ENCODE peak calls at places on chromosomes 12 and 14, in eight cellular contexts. One of them, this sample, is unnamed.
A peak's percentile ranks its signal among the peaks of the same experiment; 100 is the strongest.

GRCh38 chr12:7934153-7934552 is 1.8 kb downstream of the SLC2A3 start:
- DNase-seq in HTR-8/SVneo: no peak
- DNase-seq in M059J: no peak
- DNase-seq in CD8-positive, alpha-beta T cell: no peak
- DNase-seq in AG08395: no peak
- DNase-seq in AG09309: no peak
- DNase-seq in foreskin fibroblast: no peak
- DNase-seq in stimulated activated CD4-positive, alpha-beta T cell treated with anti-CD3 and anti-CD28 coated beads, TNF-alpha, amount 100 ng/mL, for 1 hour: no peak
- DNase-seq in this sample: no peak

GRCh38 chr12:105462841-105463240 is 132.3 kb downstream of the C12orf75 start:
- DNase-seq in CD8-positive, alpha-beta T cell: no peak
- DNase-seq in AG08395: peak; percentile 27
- DNase-seq in HTR-8/SVneo: no peak
- DNase-seq in stimulated activated CD4-positive, alpha-beta T cell treated with anti-CD3 and anti-CD28 coated beads, TNF-alpha, amount 100 ng/mL, for 1 hour: no peak
- DNase-seq in AG09309: no peak
- DNase-seq in foreskin fibroblast: peak; percentile 26
- DNase-seq in M059J: peak; percentile 20
- DNase-seq in this sample: no peak

GRCh38 chr14:104392396-104393198 is 187.0 kb upstream of the C14orf180 start:
- DNase-seq in foreskin fibroblast: no peak
- DNase-seq in stimulated activated CD4-positive, alpha-beta T cell treated with anti-CD3 and anti-CD28 coated beads, TNF-alpha, amount 100 ng/mL, for 1 hour: no peak
- DNase-seq in AG08395: no peak
- DNase-seq in HTR-8/SVneo: no peak
- DNase-seq in AG09309: no peak
- DNase-seq in CD8-positive, alpha-beta T cell: no peak
- DNase-seq in M059J: no peak
- DNase-seq in this sample: no peak

GRCh38 chr14:99479903-99480855 is 480 bp downstream of the SETD3 start:
- DNase-seq in CD8-positive, alpha-beta T cell: peak; percentile 30
- DNase-seq in HTR-8/SVneo: peak; percentile 37
- DNase-seq in foreskin fibroblast: peak; percentile 79
- DNase-seq in AG09309: peak; percentile 24
- DNase-seq in AG08395: peak; percentile 69
- DNase-seq in M059J: peak; percentile 60
- DNase-seq in stimulated activated CD4-positive, alpha-beta T cell treated with anti-CD3 and anti-CD28 coated beads, TNF-alpha, amount 100 ng/mL, for 1 hour: no peak
- DNase-seq in this sample: no peak

GRCh38 chr12:57904426-57904825 is 36.9 kb upstream of the ATP23 start:
- DNase-seq in HTR-8/SVneo: no peak
- DNase-seq in M059J: no peak
- DNase-seq in AG08395: no peak
- DNase-seq in AG09309: no peak
- DNase-seq in CD8-positive, alpha-beta T cell: no peak
- DNase-seq in stimulated activated CD4-positive, alpha-beta T cell treated with anti-CD3 and anti-CD28 coated beads, TNF-alpha, amount 100 ng/mL, for 1 hour: no peak
- DNase-seq in foreskin fibroblast: no peak
- DNase-seq in this sample: no peak

GRCh38 chr12:40312982-40313576 is 88.3 kb downstream of the LRRK2 start:
- DNase-seq in M059J: no peak
- DNase-seq in HTR-8/SVneo: no peak
- DNase-seq in foreskin fibroblast: peak; percentile 57
- DNase-seq in AG09309: peak; percentile 13
- DNase-seq in AG08395: peak; percentile 38
- DNase-seq in stimulated activated CD4-positive, alpha-beta T cell treated with anti-CD3 and anti-CD28 coated beads, TNF-alpha, amount 100 ng/mL, for 1 hour: no peak
- DNase-seq in CD8-positive, alpha-beta T cell: no peak
- DNase-seq in this sample: no peak

GRCh38 chr12:112170376-112170775 is 45.0 kb downstream of the TRAFD1 start:
- DNase-seq in stimulated activated CD4-positive, alpha-beta T cell treated with anti-CD3 and anti-CD28 coated beads, TNF-alpha, amount 100 ng/mL, for 1 hour: peak; percentile 4
- DNase-seq in M059J: no peak
- DNase-seq in AG09309: no peak
- DNase-seq in foreskin fibroblast: peak; percentile 37
- DNase-seq in CD8-positive, alpha-beta T cell: peak; percentile 38
- DNase-seq in HTR-8/SVneo: peak; percentile 46
- DNase-seq in AG08395: peak; percentile 40
- DNase-seq in this sample: no peak

GRCh38 chr12:23555808-23556207 is 393.7 kb downstream of the SOX5 start:
- DNase-seq in foreskin fibroblast: no peak
- DNase-seq in M059J: no peak
- DNase-seq in HTR-8/SVneo: no peak
- DNase-seq in AG09309: no peak
- DNase-seq in AG08395: no peak
- DNase-seq in CD8-positive, alpha-beta T cell: no peak
- DNase-seq in stimulated activated CD4-positive, alpha-beta T cell treated with anti-CD3 and anti-CD28 coated beads, TNF-alpha, amount 100 ng/mL, for 1 hour: no peak
- DNase-seq in this sample: no peak

GRCh38 chr14:80239631-80240030 is 28.3 kb upstream of the DIO2 start:
- DNase-seq in HTR-8/SVneo: no peak
- DNase-seq in stimulated activated CD4-positive, alpha-beta T cell treated with anti-CD3 and anti-CD28 coated beads, TNF-alpha, amount 100 ng/mL, for 1 hour: no peak
- DNase-seq in AG09309: no peak
- DNase-seq in foreskin fibroblast: no peak
- DNase-seq in M059J: peak; percentile 3
- DNase-seq in CD8-positive, alpha-beta T cell: no peak
- DNase-seq in AG08395: no peak
- DNase-seq in this sample: no peak